ENCODE peak calls at places on chromosome 13, in eight cellular contexts. D is dorsolateral prefrontal cortex, M is lung, U is fibroblast of pulmonary artery, K is tibial nerve, N is fibroblast of lung, V is left ventricle myocardium inferior, G is ovary. X is an unnamed sample.

GRCh38 chr13:33545492-33545891 is 259.9 kb upstream of the STARD13 start:
- DNase-seq in D (no peak), M (no peak), U (no peak), K (no peak), N (no peak), V (no peak), G (no peak), X (no peak)

GRCh38 chr13:49858183-49858856 is 65.8 kb upstream of the KPNA3 start:
- DNase-seq in D (no peak), M (peak), U (peak), K (no peak), N (peak), V (no peak), G (no peak), X (peak)

GRCh38 chr13:64272681-64273080 is 2857.0 kb upstream of the PCDH20 start:
- DNase-seq in D (no peak), M (no peak), U (no peak), K (no peak), N (no peak), V (no peak), G (no peak), X (no peak)

GRCh38 chr13:28558567-28558966 is 63.6 kb upstream of the FLT1 start:
- DNase-seq in D (no peak), M (no peak), U (no peak), K (no peak), N (peak), V (peak), G (no peak), X (no peak)

GRCh38 chr13:50677687-50678463 is 165.6 kb downstream of the DLEU7 start:
- DNase-seq in D (peak), M (no peak), U (no peak), K (no peak), N (no peak), V (no peak), G (no peak), X (no peak)

GRCh38 chr13:38228322-38228721 is 121.3 kb upstream of the UFM1 start:
- DNase-seq in D (no peak), M (no peak), U (no peak), K (no peak), N (no peak), V (no peak), G (no peak), X (no peak)

GRCh38 chr13:46614582-46614981 is 61.6 kb downstream of the LRCH1 start:
- DNase-seq in D (no peak), M (no peak), U (peak), K (no peak), N (peak), V (no peak), G (no peak), X (peak)

GRCh38 chr13:62879071-62879470 is 1463.4 kb upstream of the PCDH20 start:
- DNase-seq in D (no peak), M (no peak), U (peak), K (no peak), N (peak), V (no peak), G (no peak), X (peak)

GRCh38 chr13:63882052-63882451 is 2466.4 kb upstream of the PCDH20 start:
- DNase-seq in D (no peak), M (no peak), U (no peak), K (no peak), N (no peak), V (no peak), G (no peak), X (no peak)

GRCh38 chr13:101262306-101262705 is 154.0 kb downstream of the NALCN start:
- DNase-seq in D (no peak), M (no peak), U (no peak), K (no peak), N (no peak), V (no peak), G (no peak), X (no peak)

GRCh38 chr13:68176486-68176885 is 946.4 kb upstream of the PCDH9 start:
- DNase-seq in D (no peak), M (no peak), U (peak), K (no peak), N (peak), V (no peak), G (no peak), X (peak)

GRCh38 chr13:113192279-113192678 is 16.2 kb downstream of the PCID2 start:
- DNase-seq in D (peak), M (no peak), U (no peak), K (no peak), N (peak), V (no peak), G (no peak), X (no peak)

GRCh38 chr13:47665041-47665440 is 336.0 kb downstream of the SUCLA2 start:
- DNase-seq in D (no peak), M (no peak), U (no peak), K (no peak), N (no peak), V (no peak), G (no peak), X (no peak)

GRCh38 chr13:105979586-105979985 is 555.9 kb downstream of the EFNB2 start:
- DNase-seq in D (no peak), M (no peak), U (peak), K (no peak), N (no peak), V (no peak), G (no peak), X (no peak)

GRCh38 chr13:100537951-100538462 is 50.6 kb downstream of the GGACT start:
- DNase-seq in D (no peak), M (no peak), U (no peak), K (no peak), N (no peak), V (no peak), G (no peak), X (no peak)

GRCh38 chr13:109500146-109500773 is 286.1 kb downstream of the IRS2 start:
- DNase-seq in D (peak), M (no peak), U (peak), K (no peak), N (peak), V (no peak), G (peak), X (peak)

GRCh38 chr13:85828094-85828684 is 29.0 kb upstream of the SLITRK6 start:
- DNase-seq in D (no peak), M (no peak), U (peak), K (no peak), N (peak), V (no peak), G (no peak), X (peak)

GRCh38 chr13:33185853-33186252 is 99.7 kb downstream of the STARD13 start:
- DNase-seq in D (no peak), M (no peak), U (no peak), K (no peak), N (no peak), V (no peak), G (no peak), X (peak)

GRCh38 chr13:71290963-71291937 is 575.8 kb downstream of the DACH1 start:
- DNase-seq in D (no peak), M (no peak), U (peak), K (peak), N (peak), V (no peak), G (peak), X (peak)

GRCh38 chr13:33180009-33180804 is 105.3 kb downstream of the STARD13 start:
- DNase-seq in D (no peak), M (no peak), U (no peak), K (no peak), N (no peak), V (no peak), G (no peak), X (peak)

GRCh38 chr13:101514695-101515275 is 62.3 kb downstream of the ITGBL1 start:
- DNase-seq in D (peak), M (no peak), U (peak), K (peak), N (peak), V (no peak), G (no peak), X (peak)

GRCh38 chr13:98405107-98405571 is 171.8 kb downstream of the STK24 start:
- DNase-seq in D (peak), M (no peak), U (peak), K (no peak), N (peak), V (no peak), G (no peak), X (no peak)

GRCh38 chr13:106599875-106600797 is 32.2 kb upstream of the ARGLU1 start:
- DNase-seq in D (no peak), M (no peak), U (peak), K (peak), N (peak), V (no peak), G (peak), X (peak)

GRCh38 chr13:107680115-107680514 is 535.2 kb downstream of the LIG4 start:
- DNase-seq in D (no peak), M (no peak), U (no peak), K (no peak), N (peak), V (no peak), G (no peak), X (no peak)

GRCh38 chr13:47708386-47708785 is 292.7 kb downstream of the SUCLA2 start:
- DNase-seq in D (no peak), M (peak), U (peak), K (no peak), N (peak), V (no peak), G (no peak), X (peak)

GRCh38 chr13:108877300-108877699 is 247.9 kb downstream of the MYO16 start:
- DNase-seq in D (no peak), M (no peak), U (no peak), K (no peak), N (peak), V (no peak), G (no peak), X (no peak)

GRCh38 chr13:113204378-113204734 is 4.1 kb downstream of the PCID2 start:
- DNase-seq in D (no peak), M (no peak), U (no peak), K (no peak), N (no peak), V (no peak), G (no peak), X (no peak)

GRCh38 chr13:91280806-91281205 is 66.7 kb upstream of the MIR17HG start:
- DNase-seq in D (no peak), M (no peak), U (peak), K (no peak), N (no peak), V (no peak), G (no peak), X (no peak)

GRCh38 chr13:30116379-30116778 is 191.0 kb downstream of the KATNAL1 start:
- DNase-seq in D (no peak), M (no peak), U (no peak), K (no peak), N (no peak), V (no peak), G (no peak), X (no peak)

DNA sequence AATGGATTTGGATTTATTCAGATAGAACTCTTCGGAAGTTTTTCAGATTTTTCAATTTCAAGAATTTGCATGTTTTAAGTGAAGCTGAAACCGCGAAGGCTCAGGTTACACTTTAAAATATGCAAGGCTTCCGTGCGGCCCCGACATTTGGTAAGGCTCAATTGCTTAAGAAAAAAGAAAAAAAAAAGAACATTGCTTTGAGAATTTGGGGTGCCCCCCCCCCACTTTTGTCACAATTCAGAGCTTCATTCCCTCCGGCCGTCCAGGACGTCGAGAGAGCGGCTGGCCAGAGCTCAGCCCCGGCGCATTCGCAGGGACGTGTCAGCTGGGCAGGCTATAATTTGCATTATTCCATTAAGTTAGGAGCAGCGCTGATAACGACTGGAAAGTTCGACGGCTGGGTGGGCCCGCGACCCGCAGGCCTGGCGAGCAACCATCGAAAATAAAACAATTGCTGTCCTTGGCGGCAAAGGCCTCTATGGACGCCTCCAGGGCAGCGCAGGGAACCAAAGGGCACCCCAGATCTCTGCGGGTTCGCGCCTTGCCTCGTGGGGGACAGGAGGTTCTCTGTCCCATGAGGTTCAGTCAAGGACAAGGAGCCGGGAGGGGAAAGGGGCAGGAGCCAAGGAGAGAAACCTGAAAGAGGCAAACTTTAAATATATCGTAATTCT is 7.1 kb downstream of the SOX21 start:
- DNase-seq in D (no peak), M (no peak), U (no peak), K (no peak), N (no peak), V (no peak), G (no peak), X (peak)
- H3K4me3 ChIP-seq in D (no peak), M (no peak), U (no peak), K (no peak), N (no peak), V (no peak), G (no peak), X (no peak)

GRCh38 chr13:39273953-39274352 is 235.7 kb downstream of the NHLRC3 start:
- DNase-seq in D (no peak), M (no peak), U (peak), K (no peak), N (peak), V (no peak), G (no peak), X (peak)
- TF ChIP-seq CTCF in D (no peak), M (peak), U (no peak), K (no peak), N (no peak), V (peak), G (no peak), X (peak)

GRCh38 chr13:24232037-24232436 is 71.5 kb downstream of the SPATA13 start:
- DNase-seq in D (no peak), M (no peak), U (no peak), K (no peak), N (no peak), V (no peak), G (no peak), X (no peak)
- H3K4me3 ChIP-seq in D (no peak), M (no peak), U (no peak), K (no peak), N (no peak), V (no peak), G (no peak), X (no peak)

GRCh38 chr13:112101360-112101930 is 34.5 kb downstream of the SOX1 start:
- DNase-seq in D (no peak), M (no peak), U (no peak), K (no peak), N (no peak), V (no peak), G (no peak), X (no peak)

GRCh38 chr13:112097770-112098169 is 30.8 kb downstream of the SOX1 start:
- DNase-seq in D (no peak), M (no peak), U (no peak), K (no peak), N (no peak), V (no peak), G (no peak), X (no peak)

GRCh38 chr13:112098699-112099098 is 31.8 kb downstream of the SOX1 start:
- DNase-seq in D (no peak), M (no peak), U (no peak), K (no peak), N (no peak), V (no peak), G (no peak), X (no peak)

GRCh38 chr13:112095354-112095753 is 28.4 kb downstream of the SOX1 start:
- DNase-seq in D (no peak), M (no peak), U (no peak), K (no peak), N (no peak), V (no peak), G (no peak), X (no peak)

GRCh38 chr13:112096959-112097358 is 30.0 kb downstream of the SOX1 start:
- DNase-seq in D (no peak), M (no peak), U (no peak), K (no peak), N (no peak), V (no peak), G (no peak), X (no peak)
- TF ChIP-seq CTCF in D (no peak), M (no peak), U (no peak), K (no peak), N (no peak), V (no peak), G (no peak), X (no peak)

GRCh38 chr13:40376296-40376849 is 290.1 kb downstream of the FOXO1 start:
- DNase-seq in D (no peak), M (no peak), U (no peak), K (no peak), N (no peak), V (no peak), G (no peak), X (no peak)
- H3K4me3 ChIP-seq in D (no peak), M (no peak), U (no peak), K (no peak), N (no peak), V (no peak), G (no peak), X (no peak)

GRCh38 chr13:21573920-21574712 is 29.9 kb downstream of the MICU2 start:
- DNase-seq in D (no peak), M (no peak), U (no peak), K (no peak), N (no peak), V (no peak), G (no peak), X (no peak)
- TF ChIP-seq CTCF in D (no peak), M (no peak), U (no peak), K (no peak), N (no peak), V (no peak), G (no peak), X (no peak)

X was measured in fibroblast of villous mesenchyme.